ENCODE peak calls at places on chromosomes 2 and 18, in eight cellular contexts. I is endothelial cell; E is activated CD4-positive, alpha-beta T cell treated with anti-CD3 and anti-CD28 coated beads, Interleukin-2, amount 10 ng/mL, durations not matched to agents 7 days and 5 days; W is activated CD8-positive, alpha-beta memory T cell treated with anti-CD3 and anti-CD28 coated beads for 24 hours; B is gastrocnemius medialis; M is GM12864; N is CD8-positive, alpha-beta T cell; V is NCI-H2081. L is an unnamed sample.

GRCh38 chr2:3981446-3981845 is 278.1 kb downstream of the DCDC2C start:
- DNase-seq in I (no peak), E (no peak), W (no peak), B (no peak), M (no peak), N (no peak), V (no peak), L (no peak)

GRCh38 chr2:239252433-239253200 is 148.2 kb downstream of the HDAC4 start:
- DNase-seq in I (no peak), E (no peak), W (no peak), B (peak), M (no peak), N (no peak), V (peak), L (peak)

GRCh38 chr2:23745726-23746105 is 181.2 kb downstream of the ATAD2B start:
- DNase-seq in I (no peak), E (no peak), W (no peak), B (peak), M (no peak), N (no peak), V (no peak), L (no peak)

GRCh38 chr2:177902395-177903160 is 170.0 kb downstream of the PDE11A start:
- DNase-seq in I (no peak), E (no peak), W (no peak), B (no peak), M (no peak), N (no peak), V (no peak), L (no peak)

GRCh38 chr2:144660518-144661316 is 140.8 kb upstream of the ZEB2 start:
- DNase-seq in I (no peak), E (no peak), W (no peak), B (no peak), M (no peak), N (no peak), V (no peak), L (no peak)

GRCh38 chr2:12538300-12538699 is 178.4 kb upstream of the TRIB2 start:
- DNase-seq in I (no peak), E (no peak), W (no peak), B (no peak), M (no peak), N (no peak), V (no peak), L (no peak)

GRCh38 chr2:106053581-106053980 is 140.5 kb downstream of the UXS1 start:
- DNase-seq in I (no peak), E (no peak), W (no peak), B (no peak), M (no peak), N (no peak), V (no peak), L (no peak)

GRCh38 chr2:177433402-177433801 is 40.8 kb downstream of the AGPS start:
- DNase-seq in I (no peak), E (no peak), W (no peak), B (no peak), M (no peak), N (no peak), V (no peak), L (no peak)

GRCh38 chr18:13235326-13235937 is 16.9 kb downstream of the LDLRAD4 start:
- DNase-seq in I (no peak), E (no peak), W (peak), B (no peak), M (no peak), N (no peak), V (no peak), L (no peak)

GRCh38 chr2:232632904-232633412 is 446 bp upstream of the EFHD1 start:
- DNase-seq in I (no peak), E (no peak), W (no peak), B (peak), M (no peak), N (no peak), V (peak), L (no peak)

GRCh38 chr2:241774419-241775222 is 2.0 kb upstream of the GAL3ST2 start:
- DNase-seq in I (peak), E (no peak), W (peak), B (no peak), M (no peak), N (no peak), V (peak), L (no peak)

GRCh38 chr2:177998006-177998405 is 74.6 kb downstream of the PDE11A start:
- DNase-seq in I (no peak), E (no peak), W (no peak), B (no peak), M (no peak), N (no peak), V (no peak), L (no peak)

GRCh38 chr18:71114550-71115210 is 825.8 kb downstream of the SOCS6 start:
- DNase-seq in I (no peak), E (no peak), W (no peak), B (no peak), M (no peak), N (no peak), V (peak), L (no peak)

GRCh38 chr18:3066391-3067079 is 53.6 kb upstream of the LPIN2 start:
- DNase-seq in I (no peak), E (no peak), W (peak), B (no peak), M (no peak), N (no peak), V (no peak), L (no peak)

GRCh38 chr2:12202301-12202700 is 455.9 kb downstream of the LPIN1 start:
- DNase-seq in I (no peak), E (no peak), W (no peak), B (no peak), M (no peak), N (no peak), V (no peak), L (no peak)

GRCh38 chr2:69306897-69307695 is 79.9 kb downstream of the GFPT1 start:
- DNase-seq in I (peak), E (peak), W (peak), B (peak), M (peak), N (peak), V (peak), L (peak)

GRCh38 chr2:38621018-38621417 is 18.3 kb upstream of the HNRNPLL start:
- DNase-seq in I (no peak), E (no peak), W (no peak), B (no peak), M (no peak), N (no peak), V (no peak), L (no peak)